ENCODE peak calls at places on chromosomes 1 and 21, in four cellular contexts. W, N, D and H are unnamed samples.

GRCh38 chr1:230125633-230126528 is 58.8 kb downstream of the GALNT2 start:
- DNase-seq in W (no peak), N (peak; percentile 29), D (no peak), H (no peak)

GRCh38 chr21:14989359-14989758 is 75.4 kb downstream of the NRIP1 start:
- DNase-seq in W (no peak), N (peak; percentile 77), D (peak; percentile 20), H (no peak)

GRCh38 chr1:18290740-18291412 is 183.3 kb downstream of the IGSF21 start:
- DNase-seq in W (no peak), N (no peak), D (no peak), H (no peak)

GRCh38 chr1:112386786-112387346 is 9.1 kb upstream of the CTTNBP2NL start:
- DNase-seq in W (no peak), N (no peak), D (peak; percentile 27), H (no peak)

GRCh38 chr1:93000291-93000690 is 39.0 kb upstream of the DIPK1A start:
- DNase-seq in W (no peak), N (no peak), D (no peak), H (no peak)

GRCh38 chr1:207702317-207702716 is 49.5 kb upstream of the CD46 start:
- DNase-seq in W (no peak), N (no peak), D (no peak), H (no peak)

GRCh38 chr21:15495965-15496364 is 233.8 kb upstream of the USP25 start:
- DNase-seq in W (no peak), N (peak; percentile 0), D (peak; percentile 43), H (no peak)

GRCh38 chr1:97281962-97282361 is 560.4 kb downstream of the PTBP2 start:
- DNase-seq in W (no peak), N (no peak), D (no peak), H (no peak)

GRCh38 chr1:29364101-29364678 is 127.9 kb downstream of the PTPRU start:
- DNase-seq in W (no peak), N (no peak), D (no peak), H (no peak)

GRCh38 chr1:40267767-40268187 is 9.7 kb downstream of the ZMPSTE24 start:
- DNase-seq in W (no peak), N (peak; percentile 97), D (peak; percentile 53), H (no peak)

GRCh38 chr1:162353078-162353477 is 23.6 kb downstream of the SPATA46 start:
- DNase-seq in W (no peak), N (no peak), D (no peak), H (no peak)

GRCh38 chr21:17858764-17859163 is 39.6 kb upstream of the C21orf91 start:
- DNase-seq in W (no peak), N (no peak), D (no peak), H (no peak)

GRCh38 chr1:221264848-221265247 is 385.6 kb downstream of the HLX start:
- DNase-seq in W (no peak), N (no peak), D (no peak), H (no peak)

GRCh38 chr1:27601771-27602509 is 2.0 kb downstream of the AHDC1 start:
- DNase-seq in W (no peak), N (no peak), D (peak; percentile 53), H (no peak)

GRCh38 chr1:106937104-106937503 is 119.4 kb upstream of the PRMT6 start:
- DNase-seq in W (no peak), N (peak; percentile 92), D (no peak), H (peak; percentile 49)

GRCh38 chr1:160618763-160619274 is 28.0 kb downstream of the SLAMF1 start:
- DNase-seq in W (peak; percentile 45), N (no peak), D (no peak), H (no peak)

GRCh38 chr21:41249476-41249875 is 67.1 kb upstream of the FAM3B start:
- DNase-seq in W (no peak), N (no peak), D (no peak), H (no peak)

GRCh38 chr21:17903029-17903806 is 84.1 kb upstream of the C21orf91 start:
- DNase-seq in W (no peak), N (peak; percentile 49), D (peak; percentile 29), H (no peak)

GRCh38 chr1:69913967-69914366 is 291.4 kb downstream of the LRRC40 start:
- DNase-seq in W (no peak), N (peak; percentile 15), D (peak; percentile 72), H (no peak)

GRCh38 chr21:21001591-21002100 is 3.4 kb downstream of the NCAM2 start:
- DNase-seq in W (no peak), N (no peak), D (no peak), H (no peak)

GRCh38 chr1:80645621-80646020 is 1155.1 kb upstream of the ADGRL2 start:
- DNase-seq in W (no peak), N (no peak), D (no peak), H (no peak)

GRCh38 chr1:224539971-224540370 is 76.1 kb upstream of the CNIH3 start:
- DNase-seq in W (no peak), N (peak; percentile 52), D (no peak), H (no peak)

GRCh38 chr1:74317663-74318062 is 82.5 kb downstream of the TNNI3K start:
- DNase-seq in W (no peak), N (no peak), D (no peak), H (no peak)

GRCh38 chr1:6025269-6026094 is 20.2 kb upstream of the KCNAB2 start:
- DNase-seq in W (no peak), N (peak; percentile 21), D (no peak), H (peak; percentile 72)

GRCh38 chr1:228464487-228464983 is 22.6 kb upstream of the RNF187 start:
- DNase-seq in W (no peak), N (peak; percentile 81), D (peak; percentile 81), H (no peak)

GRCh38 chr1:12163210-12163609 is 3.6 kb upstream of the TNFRSF1B start:
- DNase-seq in W (no peak), N (no peak), D (no peak), H (no peak)

GRCh38 chr1:201633811-201634210 is 94.9 kb downstream of the NAV1 start:
- DNase-seq in W (no peak), N (peak; percentile 44), D (no peak), H (no peak)

GRCh38 chr1:47416319-47417128 is 439 bp downstream of the FOXE3 start:
- DNase-seq in W (no peak), N (no peak), D (peak; percentile 6), H (no peak)

GRCh38 chr1:196148367-196148970 is 459.8 kb downstream of the KCNT2 start:
- DNase-seq in W (peak; percentile 23), N (peak; percentile 57), D (peak; percentile 63), H (no peak)

GRCh38 chr1:232127190-232127589 is 500.6 kb downstream of the DISC1 start:
- DNase-seq in W (no peak), N (peak; percentile 90), D (no peak), H (peak; percentile 72)

GRCh38 chr1:24751833-24752232 is 6.6 kb downstream of the CLIC4 start:
- DNase-seq in W (no peak), N (no peak), D (no peak), H (no peak)
- H3K9ac ChIP-seq in W (no peak overlapping the region), N (peak overlapping the region; percentile 12), D (no peak overlapping the region), H (no peak overlapping the region)

GRCh38 chr1:104804147-104804546 is 1054.4 kb downstream of the AMY1C start:
- DNase-seq in W (no peak), N (no peak), D (no peak), H (no peak)
- H3K9me1 ChIP-seq in W (no peaks in the 10 kb centered on the region), N (no peaks in the 10 kb centered on the region), D (no peaks in the 10 kb centered on the region), H (no peaks in the 10 kb centered on the region)

GRCh38 chr1:218383681-218384080 is 38.5 kb downstream of the TGFB2 start:
- DNase-seq in W (no peak), N (no peak), D (peak; percentile 91), H (no peak)
- H3K9ac ChIP-seq in W (no peak overlapping the region), N (no peak overlapping the region), D (peak overlapping the region; percentile 68), H (no peak overlapping the region)

GRCh38 chr1:64881281-64881680 is 85.1 kb downstream of the JAK1 start:
- DNase-seq in W (no peak), N (peak; percentile 79), D (no peak), H (no peak)
- H3K9me1 ChIP-seq in W (no peaks in the 10 kb centered on the region), N (peaks cover 10% of the 10 kb centered on the region), D (no peaks in the 10 kb centered on the region), H (no peaks in the 10 kb centered on the region)

GRCh38 chr1:115593365-115594259 is 48.2 kb upstream of the VANGL1 start:
- DNase-seq in W (no peak), N (no peak), D (no peak), H (no peak)

GRCh38 chr1:115592264-115592663 is 49.5 kb upstream of the VANGL1 start:
- DNase-seq in W (no peak), N (no peak), D (no peak), H (no peak)

GRCh38 chr1:115595279-115596079 is 46.3 kb upstream of the VANGL1 start:
- DNase-seq in W (peak; percentile 78), N (peak; percentile 96), D (peak; percentile 80), H (peak; percentile 62)

DNA sequence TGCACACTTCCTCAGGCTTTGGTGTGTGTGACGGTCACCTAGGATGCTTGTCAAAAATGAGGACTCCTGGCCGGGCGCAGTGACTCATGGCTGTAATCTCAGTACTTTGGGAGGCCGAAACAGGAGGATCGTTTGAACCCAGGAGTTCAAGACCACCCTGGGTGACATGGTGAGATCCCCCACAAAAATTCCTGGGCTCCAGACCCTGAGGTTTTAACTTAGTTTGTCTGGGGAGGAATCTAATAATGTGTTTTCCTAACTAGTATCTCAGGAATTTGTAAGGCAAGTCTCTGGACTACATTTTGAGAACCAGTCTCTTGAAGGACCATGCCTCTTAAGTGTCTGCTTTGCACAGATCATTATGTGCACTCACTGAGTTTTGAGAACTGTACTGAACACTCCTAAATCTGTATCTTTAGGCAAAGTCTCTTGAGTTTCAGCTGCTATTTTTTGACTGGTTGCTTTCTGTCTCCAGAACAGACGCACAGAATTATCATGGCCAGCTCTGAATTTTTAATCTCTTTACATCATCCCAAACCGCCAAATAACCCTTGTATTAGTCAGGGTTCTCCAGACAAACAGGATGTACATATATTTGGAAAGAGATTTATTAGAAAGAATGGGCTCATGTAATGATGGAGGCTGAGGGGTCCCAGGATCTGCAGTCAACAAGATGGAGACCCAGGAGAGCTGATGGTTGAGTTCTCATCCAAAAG is 45.5 kb upstream of the VANGL1 start:
- DNase-seq in W (no peak), N (peak; percentile 56), D (no peak), H (no peak)
- H3K9ac ChIP-seq in W (no peak overlapping the region), N (no peak overlapping the region), D (no peak overlapping the region), H (no peak overlapping the region)

DNA sequence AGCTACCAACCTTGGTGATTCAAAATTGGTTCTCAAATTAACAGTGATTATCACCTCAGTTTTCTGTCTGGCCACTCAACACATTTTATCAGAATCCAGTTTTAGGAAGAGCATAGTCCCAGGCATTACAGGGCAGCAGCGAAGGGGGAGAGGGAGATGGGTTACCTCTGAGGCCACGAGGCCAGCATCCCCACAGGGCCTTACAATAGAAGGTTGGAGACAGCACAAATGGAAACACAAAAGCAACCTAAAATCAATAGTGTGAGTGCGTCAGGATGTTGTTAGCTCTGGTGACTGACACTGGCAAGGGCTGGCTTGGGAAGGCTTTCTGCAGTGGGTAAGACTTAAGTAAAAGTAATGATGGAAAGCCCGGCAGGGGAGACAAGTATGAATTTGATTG is 79.5 kb downstream of the JAK1 start:
- DNase-seq in W (no peak), N (no peak), D (no peak), H (no peak)
- H3K9me1 ChIP-seq in W (no peaks in the 10 kb centered on the region), N (peaks cover 16% of the 10 kb centered on the region), D (no peaks in the 10 kb centered on the region), H (no peaks in the 10 kb centered on the region)

DNA sequence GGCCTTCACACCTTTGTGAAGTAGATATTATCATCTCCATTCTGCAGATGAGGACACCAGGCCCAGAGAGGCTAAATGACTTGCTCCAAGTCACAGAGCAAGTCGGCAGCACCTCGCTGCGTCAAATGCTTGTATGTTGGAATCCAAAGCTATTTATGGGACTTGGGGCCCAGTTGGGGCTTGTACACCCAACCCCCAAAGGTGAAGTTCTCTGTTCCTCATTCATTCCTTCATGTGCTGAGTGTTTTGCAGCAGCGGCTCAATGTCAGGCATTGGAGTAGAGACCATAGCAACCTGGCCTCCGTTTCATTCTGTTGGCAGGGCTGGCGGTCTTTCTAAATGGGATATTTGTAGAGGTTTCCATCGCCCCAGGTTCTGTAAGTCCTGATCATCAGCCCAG is 113.4 kb upstream of the SLC25A33 start:
- DNase-seq in W (no peak), N (no peak), D (no peak), H (no peak)
- H3K9ac ChIP-seq in W (no peak overlapping the region), N (no peak overlapping the region), D (no peak overlapping the region), H (no peak overlapping the region)